ENCODE peak calls at places on chromosomes 3 and 15, in ten cellular contexts. One of them, this sample, is unnamed.

GRCh38 chr3:161273589-161274218 is 52.6 kb downstream of the NMD3 start:
- DNase-seq in right cardiac atrium: no peak
- DNase-seq in uterus: no peak
- DNase-seq in SK-N-SH: peak; percentile 6
- DNase-seq in HCT116: peak; percentile 33
- DNase-seq in breast epithelium: no peak
- DNase-seq in GM23338: peak; percentile 78
- DNase-seq in ascending aorta: no peak
- DNase-seq in left ventricle myocardium inferior: no peak
- DNase-seq in heart left ventricle: no peak
- DNase-seq in this sample: no peak

GRCh38 chr15:66943456-66944095 is 121.8 kb upstream of the SMAD3 start:
- DNase-seq in right cardiac atrium: no peak
- DNase-seq in uterus: no peak
- DNase-seq in SK-N-SH: no peak
- DNase-seq in HCT116: no peak
- DNase-seq in breast epithelium: no peak
- DNase-seq in GM23338: peak; percentile 20
- DNase-seq in ascending aorta: no peak
- DNase-seq in left ventricle myocardium inferior: no peak
- DNase-seq in heart left ventricle: no peak
- DNase-seq in this sample: no peak

GRCh38 chr15:31273258-31273941 is 53.2 kb upstream of the KLF13 start:
- DNase-seq in right cardiac atrium: no peak
- DNase-seq in uterus: peak; percentile 12
- DNase-seq in SK-N-SH: peak; percentile 10
- DNase-seq in HCT116: no peak
- DNase-seq in breast epithelium: peak; percentile 10
- DNase-seq in GM23338: no peak
- DNase-seq in ascending aorta: no peak
- DNase-seq in left ventricle myocardium inferior: no peak
- DNase-seq in heart left ventricle: no peak
- DNase-seq in this sample: peak; percentile 40

GRCh38 chr3:157508461-157508860 is 5.2 kb upstream of the VEPH1 start:
- DNase-seq in right cardiac atrium: no peak
- DNase-seq in uterus: no peak
- DNase-seq in SK-N-SH: no peak
- DNase-seq in HCT116: no peak
- DNase-seq in breast epithelium: no peak
- DNase-seq in GM23338: no peak
- DNase-seq in ascending aorta: no peak
- DNase-seq in left ventricle myocardium inferior: no peak
- DNase-seq in heart left ventricle: no peak
- DNase-seq in this sample: no peak

GRCh38 chr3:48038971-48039481 is 22.8 kb upstream of the MAP4 start:
- DNase-seq in right cardiac atrium: no peak
- DNase-seq in uterus: no peak
- DNase-seq in SK-N-SH: no peak
- DNase-seq in HCT116: no peak
- DNase-seq in breast epithelium: no peak
- DNase-seq in GM23338: no peak
- DNase-seq in ascending aorta: no peak
- DNase-seq in left ventricle myocardium inferior: no peak
- DNase-seq in heart left ventricle: no peak
- DNase-seq in this sample: no peak

GRCh38 chr3:123143669-123144411 is 57.9 kb upstream of the SEC22A start:
- DNase-seq in right cardiac atrium: no peak
- DNase-seq in uterus: no peak
- DNase-seq in SK-N-SH: no peak
- DNase-seq in HCT116: no peak
- DNase-seq in breast epithelium: no peak
- DNase-seq in GM23338: peak; percentile 41
- DNase-seq in ascending aorta: no peak
- DNase-seq in left ventricle myocardium inferior: no peak
- DNase-seq in heart left ventricle: no peak
- DNase-seq in this sample: no peak

GRCh38 chr15:40098489-40099261 is 10.0 kb downstream of the BMF start:
- DNase-seq in right cardiac atrium: no peak
- DNase-seq in uterus: peak; percentile 88
- DNase-seq in SK-N-SH: peak; percentile 47
- DNase-seq in HCT116: no peak
- DNase-seq in breast epithelium: peak; percentile 64
- DNase-seq in GM23338: peak; percentile 47
- DNase-seq in ascending aorta: peak; percentile 65
- DNase-seq in left ventricle myocardium inferior: peak; percentile 52
- DNase-seq in heart left ventricle: peak; percentile 77
- DNase-seq in this sample: peak; percentile 79

GRCh38 chr3:188084751-188085595 is 69.0 kb upstream of the LPP start:
- DNase-seq in right cardiac atrium: no peak
- DNase-seq in uterus: no peak
- DNase-seq in SK-N-SH: no peak
- DNase-seq in HCT116: no peak
- DNase-seq in breast epithelium: no peak
- DNase-seq in GM23338: peak; percentile 5
- DNase-seq in ascending aorta: no peak
- DNase-seq in left ventricle myocardium inferior: no peak
- DNase-seq in heart left ventricle: no peak
- DNase-seq in this sample: no peak

GRCh38 chr15:100879461-100880138 is at the start of gene ALDH1A3:
- DNase-seq in right cardiac atrium: peak; percentile 50
- DNase-seq in uterus: peak; percentile 50
- DNase-seq in SK-N-SH: peak; percentile 92
- DNase-seq in HCT116: peak; percentile 39
- DNase-seq in breast epithelium: no peak
- DNase-seq in GM23338: peak; percentile 56
- DNase-seq in ascending aorta: no peak
- DNase-seq in left ventricle myocardium inferior: peak; percentile 33
- DNase-seq in heart left ventricle: no peak
- DNase-seq in this sample: no peak

GRCh38 chr3:37074178-37074577 is 80.9 kb downstream of the MLH1 start:
- DNase-seq in right cardiac atrium: no peak
- DNase-seq in uterus: no peak
- DNase-seq in SK-N-SH: no peak
- DNase-seq in HCT116: no peak
- DNase-seq in breast epithelium: no peak
- DNase-seq in GM23338: no peak
- DNase-seq in ascending aorta: no peak
- DNase-seq in left ventricle myocardium inferior: no peak
- DNase-seq in heart left ventricle: no peak
- DNase-seq in this sample: no peak

GRCh38 chr15:61102281-61102680 is 126.8 kb downstream of the RORA start:
- DNase-seq in right cardiac atrium: no peak
- DNase-seq in uterus: no peak
- DNase-seq in SK-N-SH: no peak
- DNase-seq in HCT116: no peak
- DNase-seq in breast epithelium: no peak
- DNase-seq in GM23338: no peak
- DNase-seq in ascending aorta: no peak
- DNase-seq in left ventricle myocardium inferior: no peak
- DNase-seq in heart left ventricle: no peak
- DNase-seq in this sample: no peak
- H3K4me1 ChIP-seq in right cardiac atrium: no peaks in the 10 kb centered on the region
- H3K4me1 ChIP-seq in uterus: no peaks in the 10 kb centered on the region
- H3K4me1 ChIP-seq in SK-N-SH: peaks cover 6% of the 10 kb centered on the region
- H3K4me1 ChIP-seq in HCT116: no peaks in the 10 kb centered on the region
- H3K4me1 ChIP-seq in breast epithelium: no peaks in the 10 kb centered on the region
- H3K4me1 ChIP-seq in GM23338: no peaks in the 10 kb centered on the region
- H3K4me1 ChIP-seq in ascending aorta: no peaks in the 10 kb centered on the region
- H3K4me1 ChIP-seq in left ventricle myocardium inferior: peaks cover 1% of the 10 kb centered on the region
- H3K4me1 ChIP-seq in heart left ventricle: no peaks in the 10 kb centered on the region
- H3K4me1 ChIP-seq in this sample: peaks cover 12% of the 10 kb centered on the region

GRCh38 chr15:68609618-68610017 is 30.8 kb downstream of the CORO2B start:
- DNase-seq in right cardiac atrium: peak; percentile 93
- DNase-seq in uterus: peak; percentile 88
- DNase-seq in SK-N-SH: no peak
- DNase-seq in HCT116: no peak
- DNase-seq in breast epithelium: peak; percentile 35
- DNase-seq in GM23338: no peak
- DNase-seq in ascending aorta: peak; percentile 46
- DNase-seq in left ventricle myocardium inferior: peak; percentile 89
- DNase-seq in heart left ventricle: peak; percentile 88
- DNase-seq in this sample: peak; percentile 95
- H3K27ac ChIP-seq in right cardiac atrium: peak overlapping the region; percentile 63
- H3K27ac ChIP-seq in uterus: peak overlapping the region; percentile 79
- H3K27ac ChIP-seq in SK-N-SH: no peak overlapping the region
- H3K27ac ChIP-seq in HCT116: no peak overlapping the region
- H3K27ac ChIP-seq in breast epithelium: peak overlapping the region; percentile 88
- H3K27ac ChIP-seq in GM23338: no peak overlapping the region
- H3K27ac ChIP-seq in ascending aorta: peak overlapping the region; percentile 74
- H3K27ac ChIP-seq in left ventricle myocardium inferior: peak overlapping the region; percentile 87
- H3K27ac ChIP-seq in heart left ventricle: peak overlapping the region; percentile 65
- H3K27ac ChIP-seq in this sample: peak overlapping the region; percentile 84

GRCh38 chr15:23536659-23537058 is 28.8 kb upstream of the MKRN3 start:
- DNase-seq in right cardiac atrium: no peak
- DNase-seq in uterus: no peak
- DNase-seq in SK-N-SH: no peak
- DNase-seq in HCT116: no peak
- DNase-seq in breast epithelium: no peak
- DNase-seq in GM23338: no peak
- DNase-seq in ascending aorta: no peak
- DNase-seq in left ventricle myocardium inferior: no peak
- DNase-seq in heart left ventricle: no peak
- DNase-seq in this sample: no peak
- H3K4me1 ChIP-seq in right cardiac atrium: no peaks in the 10 kb centered on the region
- H3K4me1 ChIP-seq in uterus: no peaks in the 10 kb centered on the region
- H3K4me1 ChIP-seq in SK-N-SH: no peaks in the 10 kb centered on the region
- H3K4me1 ChIP-seq in HCT116: no peaks in the 10 kb centered on the region
- H3K4me1 ChIP-seq in breast epithelium: no peaks in the 10 kb centered on the region
- H3K4me1 ChIP-seq in GM23338: no peaks in the 10 kb centered on the region
- H3K4me1 ChIP-seq in ascending aorta: no peaks in the 10 kb centered on the region
- H3K4me1 ChIP-seq in left ventricle myocardium inferior: no peaks in the 10 kb centered on the region
- H3K4me1 ChIP-seq in heart left ventricle: no peaks in the 10 kb centered on the region
- H3K4me1 ChIP-seq in this sample: no peaks in the 10 kb centered on the region

GRCh38 chr3:181722156-181722555 is 10.4 kb downstream of the SOX2 start:
- DNase-seq in right cardiac atrium: no peak
- DNase-seq in uterus: no peak
- DNase-seq in SK-N-SH: no peak
- DNase-seq in HCT116: no peak
- DNase-seq in breast epithelium: no peak
- DNase-seq in GM23338: no peak
- DNase-seq in ascending aorta: no peak
- DNase-seq in left ventricle myocardium inferior: no peak
- DNase-seq in heart left ventricle: no peak
- DNase-seq in this sample: no peak
- H3K27ac ChIP-seq in right cardiac atrium: no peak overlapping the region
- H3K27ac ChIP-seq in uterus: no peak overlapping the region
- H3K27ac ChIP-seq in SK-N-SH: no peak overlapping the region
- H3K27ac ChIP-seq in HCT116: no peak overlapping the region
- H3K27ac ChIP-seq in breast epithelium: no peak overlapping the region
- H3K27ac ChIP-seq in GM23338: no peak overlapping the region
- H3K27ac ChIP-seq in ascending aorta: no peak overlapping the region
- H3K27ac ChIP-seq in left ventricle myocardium inferior: no peak overlapping the region
- H3K27ac ChIP-seq in heart left ventricle: no peak overlapping the region
- H3K27ac ChIP-seq in this sample: no peak overlapping the region

GRCh38 chr15:43255376-43255775 is 11.4 kb downstream of the TGM5 start:
- DNase-seq in right cardiac atrium: no peak
- DNase-seq in uterus: no peak
- DNase-seq in SK-N-SH: no peak
- DNase-seq in HCT116: no peak
- DNase-seq in breast epithelium: no peak
- DNase-seq in GM23338: no peak
- DNase-seq in ascending aorta: no peak
- DNase-seq in left ventricle myocardium inferior: no peak
- DNase-seq in heart left ventricle: no peak
- DNase-seq in this sample: no peak
- H3K4me1 ChIP-seq in right cardiac atrium: no peaks in the 10 kb centered on the region
- H3K4me1 ChIP-seq in uterus: no peaks in the 10 kb centered on the region
- H3K4me1 ChIP-seq in SK-N-SH: no peaks in the 10 kb centered on the region
- H3K4me1 ChIP-seq in HCT116: no peaks in the 10 kb centered on the region
- H3K4me1 ChIP-seq in breast epithelium: no peaks in the 10 kb centered on the region
- H3K4me1 ChIP-seq in GM23338: no peaks in the 10 kb centered on the region
- H3K4me1 ChIP-seq in ascending aorta: no peaks in the 10 kb centered on the region
- H3K4me1 ChIP-seq in left ventricle myocardium inferior: no peaks in the 10 kb centered on the region
- H3K4me1 ChIP-seq in heart left ventricle: no peaks in the 10 kb centered on the region
- H3K4me1 ChIP-seq in this sample: no peaks in the 10 kb centered on the region

GRCh38 chr3:155391104-155391503 is 97.6 kb upstream of the STRIT1 start:
- DNase-seq in right cardiac atrium: no peak
- DNase-seq in uterus: no peak
- DNase-seq in SK-N-SH: peak; percentile 32
- DNase-seq in HCT116: no peak
- DNase-seq in breast epithelium: no peak
- DNase-seq in GM23338: no peak
- DNase-seq in ascending aorta: no peak
- DNase-seq in left ventricle myocardium inferior: no peak
- DNase-seq in heart left ventricle: no peak
- DNase-seq in this sample: no peak
- H3K27ac ChIP-seq in right cardiac atrium: no peak overlapping the region
- H3K27ac ChIP-seq in uterus: peak overlapping the region; percentile 51
- H3K27ac ChIP-seq in SK-N-SH: peak overlapping the region; percentile 80
- H3K27ac ChIP-seq in HCT116: no peak overlapping the region
- H3K27ac ChIP-seq in breast epithelium: peak overlapping the region; percentile 70
- H3K27ac ChIP-seq in GM23338: no peak overlapping the region
- H3K27ac ChIP-seq in ascending aorta: no peak overlapping the region
- H3K27ac ChIP-seq in left ventricle myocardium inferior: peak overlapping the region; percentile 84
- H3K27ac ChIP-seq in heart left ventricle: peak overlapping the region; percentile 65
- H3K27ac ChIP-seq in this sample: peak overlapping the region; percentile 44

GRCh38 chr3:11290743-11291680 is 18.8 kb downstream of the ATG7 start:
- DNase-seq in right cardiac atrium: no peak
- DNase-seq in uterus: no peak
- DNase-seq in SK-N-SH: no peak
- DNase-seq in HCT116: no peak
- DNase-seq in breast epithelium: no peak
- DNase-seq in GM23338: no peak
- DNase-seq in ascending aorta: no peak
- DNase-seq in left ventricle myocardium inferior: no peak
- DNase-seq in heart left ventricle: no peak
- DNase-seq in this sample: no peak

GRCh38 chr3:11288786-11289637 is 16.8 kb downstream of the ATG7 start:
- DNase-seq in right cardiac atrium: peak; percentile 35
- DNase-seq in uterus: no peak
- DNase-seq in SK-N-SH: no peak
- DNase-seq in HCT116: peak; percentile 18
- DNase-seq in breast epithelium: no peak
- DNase-seq in GM23338: no peak
- DNase-seq in ascending aorta: no peak
- DNase-seq in left ventricle myocardium inferior: no peak
- DNase-seq in heart left ventricle: no peak
- DNase-seq in this sample: no peak

GRCh38 chr3:11291808-11292207 is 19.6 kb downstream of the ATG7 start:
- DNase-seq in right cardiac atrium: no peak
- DNase-seq in uterus: no peak
- DNase-seq in SK-N-SH: no peak
- DNase-seq in HCT116: no peak
- DNase-seq in breast epithelium: no peak
- DNase-seq in GM23338: no peak
- DNase-seq in ascending aorta: no peak
- DNase-seq in left ventricle myocardium inferior: no peak
- DNase-seq in heart left ventricle: peak; percentile 65
- DNase-seq in this sample: no peak

GRCh38 chr3:11288021-11288491 is 15.9 kb downstream of the ATG7 start:
- DNase-seq in right cardiac atrium: no peak
- DNase-seq in uterus: no peak
- DNase-seq in SK-N-SH: no peak
- DNase-seq in HCT116: no peak
- DNase-seq in breast epithelium: no peak
- DNase-seq in GM23338: no peak
- DNase-seq in ascending aorta: no peak
- DNase-seq in left ventricle myocardium inferior: no peak
- DNase-seq in heart left ventricle: no peak
- DNase-seq in this sample: no peak

GRCh38 chr3:11289864-11290263 is 17.7 kb downstream of the ATG7 start:
- DNase-seq in right cardiac atrium: no peak
- DNase-seq in uterus: no peak
- DNase-seq in SK-N-SH: no peak
- DNase-seq in HCT116: no peak
- DNase-seq in breast epithelium: no peak
- DNase-seq in GM23338: no peak
- DNase-seq in ascending aorta: no peak
- DNase-seq in left ventricle myocardium inferior: no peak
- DNase-seq in heart left ventricle: no peak
- DNase-seq in this sample: no peak
- H3K4me1 ChIP-seq in right cardiac atrium: peaks cover 6% of the 10 kb centered on the region
- H3K4me1 ChIP-seq in uterus: peaks cover 4% of the 10 kb centered on the region
- H3K4me1 ChIP-seq in SK-N-SH: peaks cover 9% of the 10 kb centered on the region
- H3K4me1 ChIP-seq in HCT116: peaks cover 44% of the 10 kb centered on the region
- H3K4me1 ChIP-seq in breast epithelium: peaks cover 17% of the 10 kb centered on the region
- H3K4me1 ChIP-seq in GM23338: no peaks in the 10 kb centered on the region
- H3K4me1 ChIP-seq in ascending aorta: peaks cover 19% of the 10 kb centered on the region
- H3K4me1 ChIP-seq in left ventricle myocardium inferior: peaks cover 57% of the 10 kb centered on the region
- H3K4me1 ChIP-seq in heart left ventricle: peaks cover 13% of the 10 kb centered on the region
- H3K4me1 ChIP-seq in this sample: peaks cover 54% of the 10 kb centered on the region

This sample was measured in right atrium auricular region.